ENCODE peak calls at places on chromosomes 13 and 19, in four cellular contexts. Q, S, V and A are unnamed samples.

GRCh38 chr19:14472202-14472961 is 2.8 kb downstream of the PTGER1 start:
- DNase-seq in Q (peak), S (no peak), V (peak), A (peak)

GRCh38 chr19:48556163-48556562 is 4.2 kb downstream of the SULT2B1 start:
- DNase-seq in Q (peak), S (peak), V (no peak), A (no peak)

GRCh38 chr13:98487016-98487415 is 89.9 kb downstream of the STK24 start:
- DNase-seq in Q (no peak), S (no peak), V (no peak), A (no peak)

GRCh38 chr19:17248011-17248776 is 2.5 kb upstream of the NR2F6 start:
- DNase-seq in Q (peak), S (no peak), V (no peak), A (no peak)

GRCh38 chr13:38872693-38873092 is 117.9 kb downstream of the STOML3 start:
- DNase-seq in Q (no peak), S (peak), V (no peak), A (peak)

GRCh38 chr19:47107201-47107952 is 6.2 kb downstream of the ZC3H4 start:
- DNase-seq in Q (no peak), S (peak), V (no peak), A (no peak)

GRCh38 chr19:3110126-3110825 is 16.1 kb downstream of the GNA11 start:
- DNase-seq in Q (no peak), S (no peak), V (no peak), A (no peak)

GRCh38 chr13:99228737-99229691 is 28.4 kb downstream of the UBAC2 start:
- DNase-seq in Q (peak), S (no peak), V (no peak), A (no peak)

GRCh38 chr13:34587586-34587985 is 354.5 kb upstream of the NBEA start:
- DNase-seq in Q (no peak), S (no peak), V (no peak), A (no peak)

GRCh38 chr19:2491130-2491801 is 15.3 kb downstream of the GADD45B start:
- DNase-seq in Q (peak), S (no peak), V (no peak), A (no peak)

GRCh38 chr13:105144020-105144419 is 1391.4 kb downstream of the EFNB2 start:
- DNase-seq in Q (no peak), S (no peak), V (no peak), A (no peak)

GRCh38 chr19:12884926-12885748 is 1.9 kb downstream of the KLF1 start:
- DNase-seq in Q (peak), S (peak), V (peak), A (peak)

GRCh38 chr13:94860981-94861407 is 148.6 kb upstream of the SOX21 start:
- DNase-seq in Q (no peak), S (peak), V (no peak), A (no peak)

GRCh38 chr13:111530137-111530536 is 209.7 kb downstream of the TEX29 start:
- DNase-seq in Q (no peak), S (no peak), V (no peak), A (no peak)

GRCh38 chr19:56333506-56333905 is 18.9 kb upstream of the ZSCAN5A start:
- DNase-seq in Q (peak), S (peak), V (no peak), A (peak)

GRCh38 chr19:27719034-27719433 is 1493.9 kb downstream of the UQCRFS1 start:
- DNase-seq in Q (no peak), S (no peak), V (no peak), A (no peak)

GRCh38 chr19:51440846-51441409 is 17.3 kb downstream of the SIGLEC8 start:
- DNase-seq in Q (no peak), S (no peak), V (no peak), A (no peak)

GRCh38 chr19:18321729-18322091 is 1.2 kb downstream of the LSM4 start:
- DNase-seq in Q (no peak), S (no peak), V (no peak), A (no peak)

GRCh38 chr19:10699650-10700335 is 1.4 kb upstream of the QTRT1 start:
- DNase-seq in Q (peak), S (peak), V (peak), A (peak)

GRCh38 chr19:53057904-53058579 is 13.5 kb downstream of the ERVV-2 start:
- DNase-seq in Q (peak), S (no peak), V (no peak), A (peak)

GRCh38 chr19:31039151-31039550 is 310.1 kb downstream of the TSHZ3 start:
- DNase-seq in Q (no peak), S (no peak), V (no peak), A (no peak)

GRCh38 chr19:1400281-1401137 is 833 bp downstream of the GAMT start:
- DNase-seq in Q (no peak), S (no peak), V (no peak), A (no peak)

GRCh38 chr13:28488376-28489005 is 6.4 kb downstream of the FLT1 start:
- DNase-seq in Q (no peak), S (no peak), V (no peak), A (no peak)

GRCh38 chr13:114022309-114022669 is 48.4 kb upstream of the C13orf46 start:
- DNase-seq in Q (no peak), S (no peak), V (no peak), A (no peak)

GRCh38 chr19:42267644-42268141 is 1.4 kb upstream of the CIC start:
- DNase-seq in Q (no peak), S (no peak), V (no peak), A (no peak)

GRCh38 chr19:46303702-46304397 is 7.0 kb downstream of the HIF3A start:
- DNase-seq in Q (peak), S (no peak), V (no peak), A (no peak)

GRCh38 chr13:33918199-33918932 is 100.4 kb downstream of the RFC3 start:
- DNase-seq in Q (peak), S (peak), V (no peak), A (no peak)

GRCh38 chr19:2607712-2608601 is 94.5 kb downstream of the GNG7 start:
- DNase-seq in Q (no peak), S (no peak), V (no peak), A (no peak)

GRCh38 chr13:77827350-77827749 is 91.3 kb downstream of the EDNRB start:
- DNase-seq in Q (no peak), S (no peak), V (no peak), A (no peak)